ENCODE peak calls at places on chromosomes 6 and 20, in seven cellular contexts. A is fibroblast of the conjunctiva; H is T-helper 17 cell; R is activated CD4-positive, alpha-beta T cell treated with anti-CD3 and anti-CD28 coated beads, Interleukin-2, amount 10 ng/mL, durations not matched to agents 24 days and 14 days; S is EH; P is NCI-H446 treated with DMSO at 0.1 percent for 48 hours; L is vagina. C is an unnamed sample.

GRCh38 chr6:13526718-13527668 is 39.6 kb upstream of the GFOD1 start:
- DNase-seq in A (no peak), H (no peak), R (no peak), S (peak; percentile 19), P (peak; percentile 79), L (no peak), C (no peak)

GRCh38 chr6:20319520-20320357 is 81.9 kb upstream of the E2F3 start:
- DNase-seq in A (no peak), H (peak; percentile 47), R (peak; percentile 92), S (no peak), P (no peak), L (no peak), C (no peak)

GRCh38 chr20:24580006-24580405 is 110.6 kb downstream of the SYNDIG1 start:
- DNase-seq in A (no peak), H (no peak), R (no peak), S (no peak), P (no peak), L (no peak), C (no peak)

GRCh38 chr6:134698228-134698627 is 251.7 kb downstream of the ALDH8A1 start:
- DNase-seq in A (no peak), H (no peak), R (no peak), S (peak; percentile 36), P (no peak), L (no peak), C (no peak)

GRCh38 chr6:150490586-150490985 is 109.1 kb upstream of the PLEKHG1 start:
- DNase-seq in A (no peak), H (no peak), R (no peak), S (no peak), P (no peak), L (no peak), C (no peak)

GRCh38 chr6:129643968-129644367 is 66.0 kb downstream of the ARHGAP18 start:
- DNase-seq in A (no peak), H (no peak), R (no peak), S (no peak), P (no peak), L (no peak), C (no peak)

GRCh38 chr6:80332013-80332412 is 225.5 kb downstream of the BCKDHB start:
- DNase-seq in A (no peak), H (no peak), R (no peak), S (no peak), P (peak; percentile 38), L (no peak), C (no peak)

GRCh38 chr6:25354078-25354940 is 75.1 kb downstream of the CARMIL1 start:
- DNase-seq in A (no peak), H (no peak), R (no peak), S (peak; percentile 74), P (no peak), L (no peak), C (no peak)

GRCh38 chr6:1315560-1316386 is 3.9 kb downstream of the FOXQ1 start:
- DNase-seq in A (no peak), H (no peak), R (no peak), S (no peak), P (no peak), L (no peak), C (no peak)

GRCh38 chr20:38434310-38434741 is 802 bp downstream of the SNHG17 start:
- DNase-seq in A (no peak), H (peak; percentile 8), R (peak; percentile 76), S (peak; percentile 38), P (no peak), L (no peak), C (no peak)

GRCh38 chr20:44056010-44056698 is 130.8 kb downstream of the JPH2 start:
- DNase-seq in A (no peak), H (peak; percentile 26), R (peak; percentile 86), S (peak; percentile 36), P (no peak), L (peak; percentile 79), C (no peak)

GRCh38 chr6:163687075-163687474 is 272.6 kb downstream of the QKI start:
- DNase-seq in A (no peak), H (no peak), R (no peak), S (no peak), P (no peak), L (no peak), C (no peak)

GRCh38 chr6:27940766-27941165 is 16.3 kb upstream of the OR2B6 start:
- DNase-seq in A (no peak), H (no peak), R (no peak), S (peak; percentile 1), P (no peak), L (no peak), C (no peak)

GRCh38 chr6:56241106-56241812 is 6.1 kb downstream of the COL21A1 start:
- DNase-seq in A (no peak), H (no peak), R (no peak), S (no peak), P (no peak), L (no peak), C (no peak)

GRCh38 chr6:28446818-28447511 is 3.7 kb upstream of the ZSCAN23 start:
- DNase-seq in A (no peak), H (no peak), R (no peak), S (peak; percentile 19), P (no peak), L (no peak), C (no peak)

GRCh38 chr6:99520855-99521556 is 5.8 kb upstream of the USP45 start:
- DNase-seq in A (peak; percentile 65), H (peak; percentile 48), R (peak; percentile 93), S (peak; percentile 87), P (peak; percentile 42), L (no peak), C (peak; percentile 69)

GRCh38 chr20:25571240-25571639 is 14.1 kb downstream of the NINL start:
- DNase-seq in A (no peak), H (no peak), R (no peak), S (no peak), P (no peak), L (no peak), C (no peak)

GRCh38 chr6:114342826-114343781 is at the start of gene HS3ST5:
- DNase-seq in A (peak; percentile 5), H (no peak), R (no peak), S (peak; percentile 14), P (peak; percentile 51), L (no peak), C (no peak)

GRCh38 chr6:105199711-105200110 is 19.9 kb upstream of the POPDC3 start:
- DNase-seq in A (no peak), H (no peak), R (no peak), S (no peak), P (no peak), L (no peak), C (no peak)

GRCh38 chr6:18101873-18102272 is 20.6 kb downstream of the NHLRC1 start:
- DNase-seq in A (no peak), H (no peak), R (no peak), S (no peak), P (peak; percentile 64), L (no peak), C (no peak)

GRCh38 chr20:8693709-8694108 is 375.2 kb upstream of the PLCB4 start:
- DNase-seq in A (no peak), H (no peak), R (no peak), S (peak; percentile 98), P (no peak), L (no peak), C (no peak)

GRCh38 chr6:52418606-52419005 is 1.5 kb upstream of the EFHC1 start:
- DNase-seq in A (no peak), H (no peak), R (no peak), S (no peak), P (no peak), L (no peak), C (no peak)

GRCh38 chr20:64219730-64220129 is 35.8 kb upstream of the PCMTD2 start:
- DNase-seq in A (no peak), H (no peak), R (no peak), S (no peak), P (no peak), L (no peak), C (no peak)

GRCh38 chr6:42974919-42975505 is 4.0 kb downstream of the PEX6 start:
- DNase-seq in A (no peak), H (no peak), R (no peak), S (no peak), P (no peak), L (no peak), C (no peak)

GRCh38 chr20:35561671-35562070 is 19.8 kb downstream of the ERGIC3 start:
- DNase-seq in A (no peak), H (no peak), R (no peak), S (no peak), P (no peak), L (no peak), C (no peak)

GRCh38 chr6:446418-447366 is 55.1 kb downstream of the IRF4 start:
- DNase-seq in A (no peak), H (peak; percentile 66), R (peak; percentile 97), S (no peak), P (no peak), L (no peak), C (no peak)

GRCh38 chr6:120675886-120676285 is 658.4 kb downstream of the TBC1D32 start:
- DNase-seq in A (no peak), H (no peak), R (no peak), S (no peak), P (no peak), L (no peak), C (no peak)

GRCh38 chr6:90493332-90493731 is 93.5 kb downstream of the MAP3K7 start:
- DNase-seq in A (no peak), H (no peak), R (peak; percentile 16), S (no peak), P (no peak), L (no peak), C (no peak)

GRCh38 chr20:63957690-63958441 is 1.6 kb upstream of the UCKL1 start:
- DNase-seq in A (no peak), H (no peak), R (peak; percentile 72), S (no peak), P (no peak), L (no peak), C (no peak)

GRCh38 chr6:130889423-130889822 is 62.2 kb downstream of the SMLR1 start:
- DNase-seq in A (no peak), H (no peak), R (no peak), S (no peak), P (no peak), L (no peak), C (no peak)

GRCh38 chr6:29447670-29448069 is 8.6 kb downstream of the OR10C1 start:
- DNase-seq in A (no peak), H (no peak), R (no peak), S (no peak), P (no peak), L (no peak), C (no peak)

GRCh38 chr6:20661721-20662120 is 127.5 kb downstream of the CDKAL1 start:
- DNase-seq in A (peak; percentile 42), H (no peak), R (no peak), S (peak; percentile 7), P (peak; percentile 95), L (no peak), C (no peak)

GRCh38 chr6:12570461-12571030 is 146.0 kb upstream of the PHACTR1 start:
- DNase-seq in A (no peak), H (no peak), R (no peak), S (peak; percentile 70), P (peak; percentile 67), L (no peak), C (no peak)

GRCh38 chr6:128339635-128340436 is 180.6 kb downstream of the PTPRK start:
- DNase-seq in A (no peak), H (no peak), R (no peak), S (peak; percentile 39), P (peak; percentile 61), L (no peak), C (no peak)

GRCh38 chr6:130366011-130366963 is at the start of gene TMEM200A:
- DNase-seq in A (peak; percentile 29), H (no peak), R (peak; percentile 69), S (peak; percentile 54), P (no peak), L (no peak), C (no peak)

C was measured in tibial nerve.